ENCODE peak calls at places on chromosomes 11 and 22, in eight cellular contexts. W, A, T, H, E, D, X and L are unnamed samples.

GRCh38 chr11:70695086-70695960 is 297.0 kb downstream of the CTTN start:
- DNase-seq in W (no peak), A (no peak), T (no peak), H (no peak), E (no peak), D (no peak), X (no peak), L (no peak)

GRCh38 chr22:43879901-43880742 is 11.7 kb downstream of the PNPLA5 start:
- DNase-seq in W (no peak), A (no peak), T (no peak), H (no peak), E (peak; percentile 1), D (peak; percentile 32), X (no peak), L (no peak)

GRCh38 chr11:125662689-125663088 is 18.0 kb downstream of the ACRV1 start:
- DNase-seq in W (no peak), A (no peak), T (no peak), H (no peak), E (no peak), D (no peak), X (no peak), L (no peak)

GRCh38 chr11:116445108-116446047 is 327.4 kb downstream of the BUD13 start:
- DNase-seq in W (no peak), A (no peak), T (peak; percentile 87), H (no peak), E (no peak), D (no peak), X (no peak), L (no peak)

GRCh38 chr22:26615149-26615548 is 2.7 kb downstream of the CRYBB1 start:
- DNase-seq in W (no peak), A (no peak), T (no peak), H (no peak), E (no peak), D (no peak), X (no peak), L (no peak)

GRCh38 chr11:13965337-13965736 is 2.8 kb downstream of the SPON1 start:
- DNase-seq in W (no peak), A (no peak), T (peak; percentile 34), H (no peak), E (no peak), D (no peak), X (peak; percentile 28), L (no peak)

GRCh38 chr22:25495286-25495685 is 69.2 kb upstream of the GRK3 start:
- DNase-seq in W (no peak), A (no peak), T (no peak), H (no peak), E (no peak), D (no peak), X (peak; percentile 53), L (no peak)

GRCh38 chr11:65479184-65480145 is 19.4 kb upstream of the MALAT1 start:
- DNase-seq in W (no peak), A (no peak), T (peak; percentile 76), H (peak; percentile 72), E (peak; percentile 82), D (peak; percentile 52), X (no peak), L (peak; percentile 85)

GRCh38 chr22:33921576-33922181 is 1.4 kb upstream of the LARGE1 start:
- DNase-seq in W (peak; percentile 10), A (no peak), T (peak; percentile 88), H (no peak), E (peak; percentile 56), D (peak; percentile 84), X (peak; percentile 89), L (peak; percentile 44)

GRCh38 chr11:67615455-67616430 is 9.0 kb downstream of the NDUFV1 start:
- DNase-seq in W (peak; percentile 47), A (peak; percentile 43), T (peak; percentile 88), H (no peak), E (peak; percentile 72), D (no peak), X (peak; percentile 65), L (no peak)

GRCh38 chr22:48883211-48883960 is 944.3 kb downstream of the BRD1 start:
- DNase-seq in W (no peak), A (no peak), T (no peak), H (no peak), E (no peak), D (no peak), X (no peak), L (no peak)

GRCh38 chr11:41872458-41872857 is 413.0 kb upstream of the LRRC4C start:
- DNase-seq in W (no peak), A (no peak), T (no peak), H (no peak), E (no peak), D (no peak), X (no peak), L (no peak)

GRCh38 chr11:736431-736830 is 10.8 kb upstream of the TALDO1 start:
- DNase-seq in W (no peak), A (no peak), T (no peak), H (no peak), E (no peak), D (no peak), X (no peak), L (no peak)

GRCh38 chr22:19505735-19506126 is 18.5 kb downstream of the CLDN5 start:
- DNase-seq in W (no peak), A (no peak), T (no peak), H (no peak), E (no peak), D (no peak), X (no peak), L (no peak)

GRCh38 chr11:2803186-2804057 is 82.2 kb downstream of the CDKN1C start:
- DNase-seq in W (peak; percentile 2), A (no peak), T (peak; percentile 27), H (no peak), E (peak; percentile 3), D (peak; percentile 28), X (no peak), L (no peak)

GRCh38 chr22:48692734-48693376 is 1134.8 kb downstream of the BRD1 start:
- DNase-seq in W (no peak), A (no peak), T (no peak), H (no peak), E (no peak), D (peak; percentile 87), X (peak; percentile 25), L (no peak)

GRCh38 chr11:19352736-19353110 is 112.0 kb upstream of the E2F8 start:
- DNase-seq in W (no peak), A (no peak), T (no peak), H (no peak), E (no peak), D (no peak), X (no peak), L (no peak)
- H3K27me3 ChIP-seq in W (peaks cover 3% of the 10 kb centered on the region), A (peaks cover 42% of the 10 kb centered on the region), T (peaks cover 2% of the 10 kb centered on the region), H (no peaks in the 10 kb centered on the region), E (no peaks in the 10 kb centered on the region), D (no peaks in the 10 kb centered on the region), X (peaks cover 17% of the 10 kb centered on the region), L (peaks cover 14% of the 10 kb centered on the region)

DNA sequence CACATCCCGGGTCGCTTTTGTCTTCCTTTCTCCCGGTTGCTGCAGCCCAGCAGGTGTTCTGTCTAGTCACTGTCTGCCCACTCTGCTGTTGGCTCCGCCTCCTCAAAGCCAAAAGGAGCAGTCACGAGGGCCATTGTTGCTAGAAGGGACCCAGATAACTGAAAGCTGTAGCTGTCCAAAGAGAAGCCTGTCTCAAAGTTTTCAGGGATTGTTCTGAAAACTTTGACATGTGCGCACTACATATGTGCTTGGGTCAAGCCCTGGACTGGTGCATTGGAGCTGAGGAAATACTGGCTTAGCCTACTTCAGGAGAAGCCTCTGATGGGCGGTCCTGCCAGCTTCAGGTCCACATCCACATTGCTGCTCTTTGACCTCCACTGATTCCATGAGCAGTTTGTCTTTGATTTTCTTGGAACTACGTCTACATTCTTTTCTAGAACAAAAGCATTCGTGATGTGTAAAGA is 8.8 kb upstream of the OR2AT4 start:
- DNase-seq in W (no peak), A (no peak), T (peak; percentile 87), H (no peak), E (no peak), D (no peak), X (peak; percentile 5), L (peak; percentile 46)
- H3K27ac ChIP-seq in W (no peak overlapping the region), A (no peak overlapping the region), T (no peak overlapping the region), H (no peak overlapping the region), E (no peak overlapping the region), D (no peak overlapping the region), X (no peak overlapping the region), L (no peak overlapping the region)

DNA sequence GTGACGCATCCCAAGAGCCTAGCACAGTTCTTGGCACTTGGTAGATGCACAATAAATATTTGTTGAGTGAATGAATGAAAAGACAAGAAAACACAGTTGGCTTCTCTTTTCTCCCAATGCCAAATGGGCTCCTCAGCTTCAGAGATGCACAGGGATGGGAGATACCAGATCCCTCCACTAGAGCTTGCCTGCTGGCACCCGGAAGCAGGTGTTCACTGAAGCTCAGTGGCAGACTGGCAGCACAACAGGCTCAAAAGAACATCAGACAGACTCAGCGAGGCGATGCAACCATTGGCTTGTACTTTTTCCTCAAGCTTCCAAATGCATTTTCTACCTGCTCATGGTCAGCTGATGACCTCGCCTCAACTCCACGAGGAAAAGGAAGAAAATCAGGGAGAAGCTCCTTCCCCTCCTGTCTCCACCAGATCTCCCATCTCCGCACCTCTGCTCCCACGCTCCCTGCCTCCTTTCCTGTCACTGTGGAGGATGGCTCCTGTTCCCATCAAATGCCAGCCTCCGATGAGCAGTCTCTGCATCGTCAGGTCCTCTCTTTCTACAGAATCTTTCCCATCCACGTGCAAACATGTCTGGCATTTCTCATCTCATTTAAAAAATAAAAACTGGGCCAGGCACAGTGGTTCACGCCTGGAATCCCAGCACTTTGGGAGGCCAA is 5.8 kb downstream of the RAPSN start:
- DNase-seq in W (no peak), A (no peak), T (no peak), H (no peak), E (no peak), D (no peak), X (no peak), L (no peak)
- TF ChIP-seq CTCF in W (no peak), A (no peak), T (peak; percentile 40), H (no peak), E (no peak), D (no peak), X (no peak), L (no peak)

GRCh38 chr11:7591992-7592391 is 78.2 kb downstream of the PPFIBP2 start:
- DNase-seq in W (no peak), A (no peak), T (no peak), H (no peak), E (no peak), D (no peak), X (no peak), L (no peak)

GRCh38 chr11:7590529-7590928 is 76.7 kb downstream of the PPFIBP2 start:
- DNase-seq in W (no peak), A (no peak), T (no peak), H (no peak), E (no peak), D (no peak), X (no peak), L (no peak)

GRCh38 chr11:7587712-7588111 is 73.9 kb downstream of the PPFIBP2 start:
- DNase-seq in W (no peak), A (no peak), T (no peak), H (no peak), E (no peak), D (no peak), X (no peak), L (no peak)

GRCh38 chr11:7591107-7591894 is 77.5 kb downstream of the PPFIBP2 start:
- DNase-seq in W (no peak), A (no peak), T (no peak), H (no peak), E (no peak), D (no peak), X (no peak), L (no peak)

DNA sequence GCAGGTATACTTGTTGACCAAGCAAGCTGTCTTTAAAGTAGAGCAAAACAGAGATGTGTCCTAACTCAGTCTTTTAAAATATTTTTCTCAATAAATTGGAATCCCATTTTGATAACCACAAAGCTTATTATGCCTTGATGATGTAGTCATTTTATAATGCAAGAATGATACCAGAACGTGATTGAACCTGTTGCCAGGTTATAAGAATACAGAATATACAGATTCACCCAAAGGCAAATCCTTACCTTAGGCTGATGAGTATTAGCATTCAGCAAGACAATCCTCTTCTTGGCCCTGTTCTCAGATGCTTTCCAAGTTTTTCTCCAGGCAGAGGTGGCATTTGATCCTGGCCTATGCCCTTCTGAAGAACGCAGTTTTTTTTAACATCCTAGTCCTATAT is 76.1 kb downstream of the PPFIBP2 start:
- DNase-seq in W (no peak), A (no peak), T (no peak), H (no peak), E (no peak), D (no peak), X (no peak), L (no peak)
- H3K27me3 ChIP-seq in W (no peaks in the 10 kb centered on the region), A (no peaks in the 10 kb centered on the region), T (no peaks in the 10 kb centered on the region), H (no peaks in the 10 kb centered on the region), E (no peaks in the 10 kb centered on the region), D (no peaks in the 10 kb centered on the region), X (no peaks in the 10 kb centered on the region), L (no peaks in the 10 kb centered on the region)